ENCODE peak calls at places on chromosomes 11 and 22, in four cellular contexts. F is K562, U is WTC11, P is HepG2. Q is an unnamed sample.

GRCh38 chr11:90646706-90647105 is 423.9 kb upstream of the CHORDC1 start:
- DNase-seq in F (no peak), U (no peak), P (no peak), Q (no peak)

GRCh38 chr22:21916309-21916918 is 36.2 kb downstream of the PPM1F start:
- DNase-seq in F (no peak), U (no peak), P (no peak), Q (no peak)

GRCh38 chr11:15690326-15690725 is 575.6 kb downstream of the INSC start:
- DNase-seq in F (no peak), U (no peak), P (no peak), Q (no peak)

GRCh38 chr11:12135185-12135584 is 24.8 kb downstream of the MICAL2 start:
- DNase-seq in F (no peak), U (no peak), P (no peak), Q (no peak)

GRCh38 chr11:133163463-133164419 is 368.6 kb downstream of the OPCML start:
- DNase-seq in F (peak), U (no peak), P (peak), Q (peak)

GRCh38 chr11:27471067-27471587 is 1.5 kb downstream of the LGR4 start:
- DNase-seq in F (no peak), U (no peak), P (peak), Q (no peak)

GRCh38 chr22:38190581-38190980 is 9.0 kb upstream of the PLA2G6 start:
- DNase-seq in F (no peak), U (no peak), P (no peak), Q (no peak)

GRCh38 chr11:40514124-40514523 is 945.3 kb downstream of the LRRC4C start:
- DNase-seq in F (no peak), U (no peak), P (no peak), Q (no peak)

GRCh38 chr11:14619580-14619979 is 24.0 kb upstream of the PDE3B start:
- DNase-seq in F (no peak), U (no peak), P (peak), Q (no peak)

DNA sequence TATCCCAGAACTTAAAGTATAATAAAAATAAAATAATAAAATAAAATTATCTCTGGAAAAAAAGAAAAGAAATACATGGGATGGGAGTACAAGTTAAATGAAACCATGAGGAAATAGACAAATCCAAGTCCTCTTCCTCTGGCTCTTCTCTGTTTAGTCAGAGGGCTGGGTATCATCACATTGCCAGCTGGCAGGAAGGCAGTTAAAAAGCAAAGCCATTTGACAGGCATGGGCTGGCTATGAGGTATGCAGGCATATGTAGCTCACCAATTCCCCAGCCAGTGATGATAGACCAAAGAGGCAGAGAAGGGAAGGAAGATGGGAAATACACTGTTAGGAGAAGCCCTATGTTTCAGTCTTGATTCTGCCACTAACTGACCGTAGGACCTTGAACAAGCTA is 6.5 kb downstream of the LYVE1 start:
- DNase-seq in F (no peak), U (no peak), P (no peak), Q (no peak)
- TF ChIP-seq ELF4 in F (no peak), U (no peak), P (no peak), Q (no peak)

GRCh38 chr22:50136431-50137047 is 34.0 kb upstream of the PANX2 start:
- DNase-seq in F (no peak), U (no peak), P (no peak), Q (no peak)
- TF ChIP-seq SP1 in F (no peak), U (no peak), P (no peak), Q (no peak)

DNA sequence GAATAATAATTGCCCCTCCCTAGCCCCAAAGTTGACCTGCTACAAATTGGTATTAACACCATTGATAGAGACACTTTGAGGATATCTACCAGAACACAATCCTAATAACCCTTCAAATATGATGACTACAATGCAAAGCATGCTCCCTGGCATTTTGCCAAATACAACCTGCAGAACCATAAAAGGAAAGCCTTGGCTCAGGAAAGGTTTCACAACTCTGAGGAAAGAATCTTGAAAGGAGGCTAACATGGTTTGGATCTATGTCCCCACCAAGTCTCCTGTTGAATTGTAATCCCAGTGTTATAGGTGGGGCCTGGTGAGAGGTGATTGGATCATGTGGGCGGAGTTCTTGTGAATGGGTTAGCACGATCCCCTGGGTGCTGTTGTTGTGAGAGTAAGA is 140.4 kb upstream of the ARHGAP42 start:
- DNase-seq in F (no peak), U (no peak), P (no peak), Q (no peak)
- TF ChIP-seq ELF4 in F (no peak), U (no peak), P (no peak), Q (no peak)

DNA sequence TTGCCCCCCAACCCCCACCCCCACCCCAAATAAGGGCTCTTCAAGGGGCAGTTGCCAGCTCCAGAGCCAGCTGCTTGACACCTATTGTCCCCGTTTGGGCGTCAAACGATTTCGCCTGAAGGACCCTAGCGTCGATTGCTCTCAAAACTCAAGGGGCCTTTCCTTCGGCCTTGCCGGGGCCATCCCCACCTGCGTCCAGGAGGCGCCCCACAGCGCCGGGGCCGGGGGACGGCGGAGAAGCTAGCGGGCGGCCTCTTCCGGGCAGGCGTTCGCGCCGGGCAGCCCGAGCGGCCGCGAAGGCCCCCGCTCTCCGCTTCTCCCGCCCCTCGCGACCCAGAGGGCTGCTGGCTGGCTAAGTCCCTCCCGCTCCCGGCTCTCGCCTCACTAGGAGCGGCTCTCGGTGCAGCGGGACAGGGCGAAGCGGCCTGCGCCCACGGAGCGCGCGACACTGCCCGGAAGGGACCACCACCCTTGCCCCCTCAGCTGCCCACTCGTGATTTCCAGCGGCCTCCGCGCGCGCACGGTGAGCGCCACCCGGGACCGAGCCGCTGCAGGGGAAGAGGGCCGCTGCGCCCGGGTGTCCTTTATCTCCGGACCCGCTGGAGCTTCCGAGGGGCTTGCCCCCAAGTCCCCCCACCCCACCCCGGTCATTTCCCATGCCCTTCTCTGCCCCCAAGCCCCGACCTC is at the start of gene CAPRIN1:
- DNase-seq in F (peak), U (peak), P (peak), Q (peak)
- TF ChIP-seq SP1 in F (peak), U (peak), P (no peak), Q (no peak)

GRCh38 chr11:19199766-19200165 is 2.0 kb downstream of the CSRP3 start:
- DNase-seq in F (no peak), U (no peak), P (no peak), Q (no peak)

GRCh38 chr11:19200410-19201201 is 1.2 kb downstream of the CSRP3 start:
- DNase-seq in F (no peak), U (no peak), P (no peak), Q (no peak)

GRCh38 chr11:19201737-19202605 is at the start of gene CSRP3:
- DNase-seq in F (no peak), U (no peak), P (no peak), Q (no peak)

GRCh38 chr11:19196458-19196857 is 5.3 kb downstream of the CSRP3 start:
- DNase-seq in F (no peak), U (no peak), P (no peak), Q (no peak)

GRCh38 chr11:19199037-19199436 is 2.7 kb downstream of the CSRP3 start:
- DNase-seq in F (no peak), U (no peak), P (no peak), Q (no peak)
- TF ChIP-seq ELF4 in F (no peak), U (no peak), P (no peak), Q (no peak)

GRCh38 chr11:123653997-123654565 is 343 bp downstream of the SCN3B start:
- DNase-seq in F (peak), U (peak), P (no peak), Q (peak)
- TF ChIP-seq SP1 in F (no peak), U (no peak), P (no peak), Q (no peak)

GRCh38 chr11:60056349-60056969 is at the start of gene MS4A3:
- DNase-seq in F (peak), U (no peak), P (no peak), Q (no peak)
- TF ChIP-seq ELF4 in F (peak), U (no peak), P (no peak), Q (no peak)